ENCODE peak calls at places on chromosome 9, in ten cellular contexts. One of them, this sample, is unnamed.

GRCh38 chr9:110997847-110998246 is 40.4 kb downstream of the LPAR1 start:
- DNase-seq in HepG2: no peak
- DNase-seq in stomach: no peak
- DNase-seq in transverse colon: no peak
- DNase-seq in prostate gland: no peak
- DNase-seq in GM12878: no peak
- DNase-seq in endothelial cell of umbilical vein: no peak
- DNase-seq in HCT116: no peak
- DNase-seq in breast epithelium: no peak
- DNase-seq in spleen: no peak
- DNase-seq in this sample: no peak

GRCh38 chr9:389758-390157 is 175.1 kb downstream of the DOCK8 start:
- DNase-seq in transverse colon: no peak
- DNase-seq in HepG2: no peak
- DNase-seq in GM12878: no peak
- DNase-seq in breast epithelium: no peak
- DNase-seq in HCT116: no peak
- DNase-seq in prostate gland: no peak
- DNase-seq in spleen: no peak
- DNase-seq in stomach: no peak
- DNase-seq in endothelial cell of umbilical vein: no peak
- DNase-seq in this sample: no peak

GRCh38 chr9:26870292-26870691 is 22.3 kb downstream of the CAAP1 start:
- DNase-seq in breast epithelium: no peak
- DNase-seq in endothelial cell of umbilical vein: peak; percentile 37
- DNase-seq in GM12878: no peak
- DNase-seq in HepG2: no peak
- DNase-seq in HCT116: no peak
- DNase-seq in spleen: no peak
- DNase-seq in prostate gland: no peak
- DNase-seq in transverse colon: no peak
- DNase-seq in stomach: no peak
- DNase-seq in this sample: no peak

GRCh38 chr9:120583958-120584369 is 4.0 kb upstream of the CDK5RAP2 start:
- DNase-seq in HCT116: peak; percentile 16
- DNase-seq in stomach: peak; percentile 28
- DNase-seq in prostate gland: no peak
- DNase-seq in breast epithelium: peak; percentile 76
- DNase-seq in spleen: no peak
- DNase-seq in transverse colon: peak; percentile 40
- DNase-seq in GM12878: peak; percentile 65
- DNase-seq in HepG2: peak; percentile 85
- DNase-seq in endothelial cell of umbilical vein: peak; percentile 80
- DNase-seq in this sample: no peak

GRCh38 chr9:132610661-132611060 is 28.3 kb downstream of the BARHL1 start:
- DNase-seq in spleen: no peak
- DNase-seq in stomach: no peak
- DNase-seq in transverse colon: no peak
- DNase-seq in HepG2: no peak
- DNase-seq in HCT116: no peak
- DNase-seq in breast epithelium: no peak
- DNase-seq in endothelial cell of umbilical vein: no peak
- DNase-seq in GM12878: no peak
- DNase-seq in prostate gland: no peak
- DNase-seq in this sample: no peak

GRCh38 chr9:123033352-123033751 is at the start of gene GPR21:
- DNase-seq in endothelial cell of umbilical vein: no peak
- DNase-seq in stomach: no peak
- DNase-seq in transverse colon: no peak
- DNase-seq in HepG2: no peak
- DNase-seq in breast epithelium: no peak
- DNase-seq in spleen: no peak
- DNase-seq in prostate gland: no peak
- DNase-seq in HCT116: no peak
- DNase-seq in GM12878: no peak
- DNase-seq in this sample: no peak

GRCh38 chr9:126650830-126651341 is 37.2 kb downstream of the LMX1B start:
- DNase-seq in stomach: no peak
- DNase-seq in HepG2: no peak
- DNase-seq in GM12878: no peak
- DNase-seq in spleen: no peak
- DNase-seq in transverse colon: peak; percentile 52
- DNase-seq in breast epithelium: no peak
- DNase-seq in HCT116: no peak
- DNase-seq in prostate gland: no peak
- DNase-seq in endothelial cell of umbilical vein: no peak
- DNase-seq in this sample: no peak

GRCh38 chr9:135791431-135792267 is 89.7 kb downstream of the KCNT1 start:
- DNase-seq in prostate gland: no peak
- DNase-seq in transverse colon: no peak
- DNase-seq in HepG2: no peak
- DNase-seq in endothelial cell of umbilical vein: no peak
- DNase-seq in GM12878: no peak
- DNase-seq in stomach: no peak
- DNase-seq in spleen: no peak
- DNase-seq in breast epithelium: no peak
- DNase-seq in HCT116: no peak
- DNase-seq in this sample: no peak

GRCh38 chr9:98678244-98678842 is 30.4 kb downstream of the GABBR2 start:
- DNase-seq in HepG2: no peak
- DNase-seq in HCT116: peak; percentile 26
- DNase-seq in spleen: peak; percentile 50
- DNase-seq in stomach: no peak
- DNase-seq in GM12878: no peak
- DNase-seq in prostate gland: no peak
- DNase-seq in transverse colon: peak; percentile 11
- DNase-seq in breast epithelium: no peak
- DNase-seq in endothelial cell of umbilical vein: peak; percentile 36
- DNase-seq in this sample: no peak

GRCh38 chr9:89597711-89598707 is 6.8 kb upstream of the GADD45G start:
- DNase-seq in GM12878: no peak
- DNase-seq in breast epithelium: peak; percentile 42
- DNase-seq in HepG2: peak; percentile 46
- DNase-seq in HCT116: no peak
- DNase-seq in prostate gland: peak; percentile 61
- DNase-seq in endothelial cell of umbilical vein: peak; percentile 58
- DNase-seq in spleen: no peak
- DNase-seq in stomach: peak; percentile 64
- DNase-seq in transverse colon: peak; percentile 66
- DNase-seq in this sample: no peak

GRCh38 chr9:134061688-134062371 is 6.0 kb downstream of the BRD3 start:
- DNase-seq in prostate gland: no peak
- DNase-seq in stomach: peak; percentile 60
- DNase-seq in HCT116: no peak
- DNase-seq in breast epithelium: no peak
- DNase-seq in endothelial cell of umbilical vein: no peak
- DNase-seq in spleen: peak; percentile 72
- DNase-seq in transverse colon: no peak
- DNase-seq in HepG2: no peak
- DNase-seq in GM12878: no peak
- DNase-seq in this sample: no peak

GRCh38 chr9:134064711-134065110 is 3.1 kb downstream of the BRD3 start:
- DNase-seq in transverse colon: no peak
- DNase-seq in stomach: peak; percentile 25
- DNase-seq in GM12878: no peak
- DNase-seq in HCT116: no peak
- DNase-seq in endothelial cell of umbilical vein: no peak
- DNase-seq in prostate gland: no peak
- DNase-seq in breast epithelium: no peak
- DNase-seq in HepG2: no peak
- DNase-seq in spleen: no peak
- DNase-seq in this sample: no peak

GRCh38 chr9:134062461-134063087 is 5.3 kb downstream of the BRD3 start:
- DNase-seq in GM12878: no peak
- DNase-seq in spleen: peak; percentile 65
- DNase-seq in transverse colon: no peak
- DNase-seq in prostate gland: no peak
- DNase-seq in HCT116: no peak
- DNase-seq in endothelial cell of umbilical vein: no peak
- DNase-seq in breast epithelium: no peak
- DNase-seq in stomach: no peak
- DNase-seq in HepG2: no peak
- DNase-seq in this sample: no peak

GRCh38 chr9:134063876-134064450 is 3.9 kb downstream of the BRD3 start:
- DNase-seq in stomach: peak; percentile 13
- DNase-seq in spleen: no peak
- DNase-seq in endothelial cell of umbilical vein: no peak
- DNase-seq in GM12878: no peak
- DNase-seq in HepG2: no peak
- DNase-seq in prostate gland: no peak
- DNase-seq in HCT116: no peak
- DNase-seq in breast epithelium: no peak
- DNase-seq in transverse colon: no peak
- DNase-seq in this sample: no peak

DNA sequence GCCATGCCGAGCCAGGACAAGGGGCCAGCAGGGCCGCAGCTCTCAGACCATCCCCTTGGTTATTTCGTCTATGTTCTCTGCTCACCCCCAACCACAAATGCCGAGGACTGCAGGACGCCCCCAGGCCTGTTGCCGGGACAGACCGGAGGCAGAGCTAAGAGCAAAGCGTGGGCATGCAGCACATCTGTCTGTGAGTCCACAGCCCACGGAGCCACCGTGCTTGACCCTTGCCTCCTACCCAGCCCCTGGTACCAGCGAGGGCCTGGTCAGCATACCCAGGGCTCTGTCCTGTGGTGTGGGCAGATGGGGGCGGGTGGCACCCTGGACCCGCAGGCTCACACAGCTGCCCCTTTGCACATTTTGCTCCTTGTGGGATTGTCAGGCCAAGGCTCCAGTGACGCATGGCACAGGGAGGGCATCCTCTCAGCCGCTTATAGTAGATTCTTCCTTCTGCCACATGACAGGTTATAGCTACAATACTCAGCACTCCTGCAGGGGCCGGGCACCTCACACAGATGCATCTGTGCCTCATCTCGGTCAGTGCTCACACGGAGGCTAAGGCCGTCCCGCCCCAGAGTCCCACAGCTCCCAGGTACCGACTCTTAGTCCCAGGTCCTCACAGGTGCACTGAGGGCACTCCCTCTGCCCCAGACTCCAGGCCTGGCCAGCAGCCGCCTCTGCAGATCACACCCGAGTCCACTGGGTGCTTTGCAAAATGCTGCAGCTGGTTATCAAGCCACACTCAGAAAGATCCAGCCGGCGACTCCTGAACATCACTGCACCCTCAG is 4.5 kb downstream of the BRD3 start:
- DNase-seq in breast epithelium: no peak
- DNase-seq in spleen: peak; percentile 70
- DNase-seq in HCT116: no peak
- DNase-seq in HepG2: no peak
- DNase-seq in transverse colon: no peak
- DNase-seq in stomach: peak; percentile 18
- DNase-seq in endothelial cell of umbilical vein: no peak
- DNase-seq in prostate gland: no peak
- DNase-seq in GM12878: no peak
- DNase-seq in this sample: no peak
- TF ChIP-seq POLR2AphosphoS5 in breast epithelium: no peak
- TF ChIP-seq POLR2AphosphoS5 in spleen: peak; percentile 19
- TF ChIP-seq POLR2AphosphoS5 in HCT116: no peak
- TF ChIP-seq POLR2AphosphoS5 in HepG2: no peak
- TF ChIP-seq POLR2AphosphoS5 in transverse colon: no peak
- TF ChIP-seq POLR2AphosphoS5 in stomach: no peak
- TF ChIP-seq POLR2AphosphoS5 in endothelial cell of umbilical vein: no peak
- TF ChIP-seq POLR2AphosphoS5 in prostate gland: no peak
- TF ChIP-seq POLR2AphosphoS5 in GM12878: no peak
- TF ChIP-seq POLR2AphosphoS5 in this sample: no peak

DNA sequence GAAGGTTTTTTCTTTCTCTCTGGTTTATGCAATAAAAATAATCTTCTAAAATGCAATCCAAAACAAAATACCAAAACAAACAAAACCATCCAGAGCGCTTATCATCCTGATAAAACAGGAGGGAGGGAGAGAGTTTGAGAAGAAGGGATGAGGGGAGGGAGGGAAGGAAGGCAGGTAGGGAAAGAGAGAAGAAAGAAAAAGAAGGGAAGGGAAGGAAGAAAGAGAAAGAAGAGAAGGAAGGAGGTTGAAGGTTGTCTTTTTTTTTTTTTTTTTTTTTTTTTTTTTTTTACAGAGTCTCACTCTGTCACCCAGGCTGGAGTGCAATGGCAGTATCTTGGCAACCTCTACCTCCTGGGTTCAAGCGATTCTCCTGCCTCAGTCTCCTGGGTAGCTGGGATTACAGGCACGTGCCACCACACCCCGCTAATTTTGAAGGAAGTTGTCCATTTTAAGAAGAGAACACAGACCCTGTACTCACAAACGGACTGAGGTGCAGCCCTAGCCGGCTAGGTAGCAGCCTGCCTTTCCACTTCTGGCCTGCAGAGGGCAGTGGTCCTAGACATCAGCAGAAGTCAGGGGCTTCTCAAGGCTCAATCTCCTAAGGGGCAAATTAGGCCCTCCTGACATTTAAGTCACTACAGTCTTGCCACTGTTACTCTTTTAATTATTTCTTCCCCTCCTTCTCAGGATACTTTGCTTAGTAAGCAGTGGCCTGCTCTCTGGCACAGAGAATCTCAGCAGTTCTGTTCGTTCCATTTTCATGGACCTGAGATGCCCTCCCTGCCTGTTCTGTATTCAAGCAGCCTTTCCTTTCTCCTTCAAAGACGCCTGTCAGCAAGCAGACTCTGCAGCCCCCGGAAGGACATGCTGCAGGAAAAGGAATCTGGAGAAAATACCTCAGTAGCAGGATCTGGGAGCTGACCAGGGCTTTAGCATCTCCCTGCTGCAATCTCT is 76.4 kb downstream of the EPB41L4B start:
- DNase-seq in HepG2: peak; percentile 63
- DNase-seq in endothelial cell of umbilical vein: peak; percentile 75
- DNase-seq in HCT116: peak; percentile 52
- DNase-seq in prostate gland: peak; percentile 76
- DNase-seq in GM12878: peak; percentile 25
- DNase-seq in breast epithelium: peak; percentile 58
- DNase-seq in spleen: peak; percentile 87
- DNase-seq in transverse colon: peak; percentile 78
- DNase-seq in stomach: peak; percentile 79
- DNase-seq in this sample: peak; percentile 50
- TF ChIP-seq POLR2A in HepG2: no peak
- TF ChIP-seq POLR2A in endothelial cell of umbilical vein: no peak
- TF ChIP-seq POLR2A in HCT116: no peak
- TF ChIP-seq POLR2A in prostate gland: no peak
- TF ChIP-seq POLR2A in GM12878: no peak
- TF ChIP-seq POLR2A in breast epithelium: no peak
- TF ChIP-seq POLR2A in spleen: no peak
- TF ChIP-seq POLR2A in transverse colon: no peak
- TF ChIP-seq POLR2A in stomach: no peak
- TF ChIP-seq POLR2A in this sample: no peak

GRCh38 chr9:34501889-34502425 is 20.8 kb downstream of the ENHO start:
- DNase-seq in spleen: no peak
- DNase-seq in GM12878: no peak
- DNase-seq in HepG2: peak; percentile 83
- DNase-seq in prostate gland: peak; percentile 95
- DNase-seq in transverse colon: peak; percentile 24
- DNase-seq in HCT116: no peak
- DNase-seq in breast epithelium: peak; percentile 86
- DNase-seq in stomach: peak; percentile 61
- DNase-seq in endothelial cell of umbilical vein: peak; percentile 39
- DNase-seq in this sample: no peak
- TF ChIP-seq POLR2AphosphoS5 in spleen: peak; percentile 24
- TF ChIP-seq POLR2AphosphoS5 in GM12878: no peak
- TF ChIP-seq POLR2AphosphoS5 in HepG2: no peak
- TF ChIP-seq POLR2AphosphoS5 in prostate gland: peak; percentile 93
- TF ChIP-seq POLR2AphosphoS5 in transverse colon: peak; percentile 36
- TF ChIP-seq POLR2AphosphoS5 in HCT116: no peak
- TF ChIP-seq POLR2AphosphoS5 in breast epithelium: no peak
- TF ChIP-seq POLR2AphosphoS5 in stomach: peak; percentile 16
- TF ChIP-seq POLR2AphosphoS5 in endothelial cell of umbilical vein: no peak
- TF ChIP-seq POLR2AphosphoS5 in this sample: no peak

GRCh38 chr9:90642570-90643539 is at the start of gene DIRAS2:
- DNase-seq in spleen: peak; percentile 80
- DNase-seq in HCT116: peak; percentile 6
- DNase-seq in transverse colon: peak; percentile 54
- DNase-seq in HepG2: no peak
- DNase-seq in stomach: peak; percentile 67
- DNase-seq in prostate gland: peak; percentile 50
- DNase-seq in breast epithelium: peak; percentile 38
- DNase-seq in endothelial cell of umbilical vein: peak; percentile 30
- DNase-seq in GM12878: no peak
- DNase-seq in this sample: no peak
- TF ChIP-seq POLR2A in spleen: no peak
- TF ChIP-seq POLR2A in HCT116: no peak
- TF ChIP-seq POLR2A in transverse colon: no peak
- TF ChIP-seq POLR2A in HepG2: no peak
- TF ChIP-seq POLR2A in stomach: no peak
- TF ChIP-seq POLR2A in prostate gland: peak; percentile 15
- TF ChIP-seq POLR2A in breast epithelium: no peak
- TF ChIP-seq POLR2A in endothelial cell of umbilical vein: no peak
- TF ChIP-seq POLR2A in GM12878: no peak
- TF ChIP-seq POLR2A in this sample: no peak

This sample was measured in GM12891.